ENCODE peak calls at places on chromosome 16, in five cellular contexts. One of them, this sample, is unnamed.

GRCh38 chr16:85178006-85178591 is 65.8 kb upstream of the CIBAR2 start:
- DNase-seq in A549: no peak
- DNase-seq in SJCRH30: no peak
- DNase-seq in AG08396: no peak
- DNase-seq in esophagus squamous epithelium: no peak
- DNase-seq in this sample: no peak

GRCh38 chr16:86277236-86277635 is 233.1 kb upstream of the FOXF1 start:
- DNase-seq in A549: no peak
- DNase-seq in SJCRH30: no peak
- DNase-seq in esophagus squamous epithelium: no peak
- DNase-seq in AG08396: no peak
- DNase-seq in this sample: no peak

GRCh38 chr16:67378642-67379041 is 14.7 kb downstream of the TPPP3 start:
- DNase-seq in SJCRH30: no peak
- DNase-seq in AG08396: no peak
- DNase-seq in A549: no peak
- DNase-seq in esophagus squamous epithelium: no peak
- DNase-seq in this sample: no peak

GRCh38 chr16:75632857-75633256 is 9.8 kb upstream of the ADAT1 start:
- DNase-seq in A549: no peak
- DNase-seq in AG08396: no peak
- DNase-seq in SJCRH30: no peak
- DNase-seq in esophagus squamous epithelium: no peak
- DNase-seq in this sample: no peak

GRCh38 chr16:59698341-59698979 is 964.3 kb upstream of the GOT2 start:
- DNase-seq in esophagus squamous epithelium: no peak
- DNase-seq in SJCRH30: peak
- DNase-seq in A549: no peak
- DNase-seq in AG08396: no peak
- DNase-seq in this sample: no peak

GRCh38 chr16:84266451-84266850 is 26.6 kb upstream of the KCNG4 start:
- DNase-seq in AG08396: peak
- DNase-seq in SJCRH30: peak
- DNase-seq in esophagus squamous epithelium: no peak
- DNase-seq in A549: peak
- DNase-seq in this sample: no peak

GRCh38 chr16:89150090-89150835 is 21.3 kb upstream of the CDH15 start:
- DNase-seq in A549: no peak
- DNase-seq in SJCRH30: peak
- DNase-seq in AG08396: no peak
- DNase-seq in esophagus squamous epithelium: no peak
- DNase-seq in this sample: no peak

GRCh38 chr16:77918792-77919707 is 103.3 kb upstream of the CLEC3A start:
- DNase-seq in esophagus squamous epithelium: no peak
- DNase-seq in SJCRH30: no peak
- DNase-seq in AG08396: no peak
- DNase-seq in A549: no peak
- DNase-seq in this sample: no peak

GRCh38 chr16:1678500-1679098 is 520 bp downstream of the JPT2 start:
- DNase-seq in A549: peak
- DNase-seq in esophagus squamous epithelium: no peak
- DNase-seq in AG08396: peak
- DNase-seq in SJCRH30: peak
- DNase-seq in this sample: peak

GRCh38 chr16:2816751-2817495 is at the start of gene PRSS21:
- DNase-seq in SJCRH30: no peak
- DNase-seq in esophagus squamous epithelium: no peak
- DNase-seq in AG08396: no peak
- DNase-seq in A549: no peak
- DNase-seq in this sample: no peak

GRCh38 chr16:4064950-4065352 is 51.3 kb downstream of the ADCY9 start:
- DNase-seq in AG08396: no peak
- DNase-seq in A549: no peak
- DNase-seq in SJCRH30: no peak
- DNase-seq in esophagus squamous epithelium: no peak
- DNase-seq in this sample: no peak

GRCh38 chr16:88784074-88784855 is 755 bp downstream of the PIEZO1 start:
- DNase-seq in A549: peak
- DNase-seq in SJCRH30: no peak
- DNase-seq in AG08396: peak
- DNase-seq in esophagus squamous epithelium: no peak
- DNase-seq in this sample: no peak

GRCh38 chr16:17803625-17804410 is 333.1 kb upstream of the XYLT1 start:
- DNase-seq in SJCRH30: no peak
- DNase-seq in A549: no peak
- DNase-seq in esophagus squamous epithelium: no peak
- DNase-seq in AG08396: peak
- DNase-seq in this sample: no peak

GRCh38 chr16:75614247-75614897 is 8.7 kb downstream of the ADAT1 start:
- DNase-seq in AG08396: no peak
- DNase-seq in SJCRH30: no peak
- DNase-seq in A549: no peak
- DNase-seq in esophagus squamous epithelium: no peak
- DNase-seq in this sample: no peak

GRCh38 chr16:31423801-31424200 is 4.4 kb downstream of the COX6A2 start:
- DNase-seq in esophagus squamous epithelium: no peak
- DNase-seq in AG08396: no peak
- DNase-seq in A549: no peak
- DNase-seq in SJCRH30: no peak
- DNase-seq in this sample: no peak

GRCh38 chr16:9534759-9535158 is 443.3 kb downstream of the HAPSTR1 start:
- DNase-seq in esophagus squamous epithelium: no peak
- DNase-seq in SJCRH30: no peak
- DNase-seq in A549: no peak
- DNase-seq in AG08396: no peak
- DNase-seq in this sample: no peak

GRCh38 chr16:23899869-23900268 is 64.1 kb downstream of the PRKCB start:
- DNase-seq in A549: no peak
- DNase-seq in esophagus squamous epithelium: no peak
- DNase-seq in SJCRH30: no peak
- DNase-seq in AG08396: no peak
- DNase-seq in this sample: no peak

GRCh38 chr16:3607161-3607560 is 4.2 kb downstream of the SLX4 start:
- DNase-seq in A549: no peak
- DNase-seq in esophagus squamous epithelium: no peak
- DNase-seq in SJCRH30: no peak
- DNase-seq in AG08396: no peak
- DNase-seq in this sample: no peak

GRCh38 chr16:77916111-77916510 is 106.2 kb upstream of the CLEC3A start:
- DNase-seq in esophagus squamous epithelium: no peak
- DNase-seq in A549: no peak
- DNase-seq in SJCRH30: no peak
- DNase-seq in AG08396: no peak
- DNase-seq in this sample: no peak

GRCh38 chr16:4207683-4208528 is 34.0 kb downstream of the SRL start:
- DNase-seq in SJCRH30: no peak
- DNase-seq in AG08396: no peak
- DNase-seq in esophagus squamous epithelium: no peak
- DNase-seq in A549: no peak
- DNase-seq in this sample: no peak

GRCh38 chr16:57411362-57411976 is 6.9 kb downstream of the CCL17 start:
- DNase-seq in esophagus squamous epithelium: no peak
- DNase-seq in AG08396: no peak
- DNase-seq in SJCRH30: peak
- DNase-seq in A549: no peak
- DNase-seq in this sample: no peak

GRCh38 chr16:10957771-10958486 is 13.6 kb downstream of the CLEC16A start:
- DNase-seq in AG08396: no peak
- DNase-seq in SJCRH30: no peak
- DNase-seq in A549: no peak
- DNase-seq in esophagus squamous epithelium: no peak
- DNase-seq in this sample: no peak

GRCh38 chr16:28845173-28846079 is 722 bp downstream of the TUFM start:
- DNase-seq in A549: peak
- DNase-seq in SJCRH30: peak
- DNase-seq in esophagus squamous epithelium: no peak
- DNase-seq in AG08396: peak
- DNase-seq in this sample: no peak

GRCh38 chr16:12064291-12064690 is 87.8 kb downstream of the SNX29 start:
- DNase-seq in AG08396: no peak
- DNase-seq in A549: no peak
- DNase-seq in esophagus squamous epithelium: no peak
- DNase-seq in SJCRH30: no peak
- DNase-seq in this sample: no peak

GRCh38 chr16:2959206-2959605 is 4.9 kb upstream of the KREMEN2 start:
- DNase-seq in SJCRH30: no peak
- DNase-seq in AG08396: no peak
- DNase-seq in esophagus squamous epithelium: no peak
- DNase-seq in A549: no peak
- DNase-seq in this sample: no peak

GRCh38 chr16:84788968-84789371 is 30.8 kb upstream of the CRISPLD2 start:
- DNase-seq in SJCRH30: no peak
- DNase-seq in esophagus squamous epithelium: no peak
- DNase-seq in AG08396: no peak
- DNase-seq in A549: no peak
- DNase-seq in this sample: no peak

GRCh38 chr16:50808929-50809538 is 67.1 kb downstream of the CYLD start:
- DNase-seq in AG08396: no peak
- DNase-seq in SJCRH30: no peak
- DNase-seq in A549: no peak
- DNase-seq in esophagus squamous epithelium: no peak
- DNase-seq in this sample: no peak

GRCh38 chr16:89707695-89708094 is 6.2 kb upstream of the SPATA2L start:
- DNase-seq in esophagus squamous epithelium: no peak
- DNase-seq in A549: no peak
- DNase-seq in AG08396: no peak
- DNase-seq in SJCRH30: no peak
- DNase-seq in this sample: no peak

GRCh38 chr16:73171901-73172619 is 124.1 kb upstream of the ZFHX3 start:
- DNase-seq in esophagus squamous epithelium: no peak
- DNase-seq in A549: no peak
- DNase-seq in SJCRH30: no peak
- DNase-seq in AG08396: no peak
- DNase-seq in this sample: no peak

GRCh38 chr16:30428055-30428454 is 1.8 kb downstream of the DCTPP1 start:
- DNase-seq in A549: no peak
- DNase-seq in AG08396: no peak
- DNase-seq in esophagus squamous epithelium: no peak
- DNase-seq in SJCRH30: no peak
- DNase-seq in this sample: no peak

GRCh38 chr16:51440096-51440495 is 289.0 kb upstream of the SALL1 start:
- DNase-seq in esophagus squamous epithelium: no peak
- DNase-seq in SJCRH30: no peak
- DNase-seq in AG08396: no peak
- DNase-seq in A549: no peak
- DNase-seq in this sample: no peak

GRCh38 chr16:11400076-11400475 is 54.8 kb downstream of the RMI2 start:
- DNase-seq in SJCRH30: no peak
- DNase-seq in A549: no peak
- DNase-seq in AG08396: no peak
- DNase-seq in esophagus squamous epithelium: no peak
- DNase-seq in this sample: no peak

GRCh38 chr16:81997738-81998137 is 13.5 kb downstream of the SDR42E1 start:
- DNase-seq in AG08396: peak
- DNase-seq in A549: peak
- DNase-seq in SJCRH30: peak
- DNase-seq in esophagus squamous epithelium: no peak
- DNase-seq in this sample: no peak

GRCh38 chr16:88924834-88925539 is 52.0 kb downstream of the CBFA2T3 start:
- DNase-seq in SJCRH30: peak
- DNase-seq in esophagus squamous epithelium: no peak
- DNase-seq in AG08396: peak
- DNase-seq in A549: peak
- DNase-seq in this sample: no peak

GRCh38 chr16:23255000-23255399 is 47.1 kb upstream of the SCNN1B start:
- DNase-seq in AG08396: no peak
- DNase-seq in A549: no peak
- DNase-seq in SJCRH30: no peak
- DNase-seq in esophagus squamous epithelium: no peak
- DNase-seq in this sample: no peak

GRCh38 chr16:30526137-30526822 is at the start of gene ZNF768:
- DNase-seq in A549: peak
- DNase-seq in SJCRH30: peak
- DNase-seq in esophagus squamous epithelium: no peak
- DNase-seq in AG08396: peak
- DNase-seq in this sample: peak

GRCh38 chr16:89721644-89722391 is 481 bp downstream of the ZNF276 start:
- DNase-seq in esophagus squamous epithelium: no peak
- DNase-seq in AG08396: peak
- DNase-seq in A549: peak
- DNase-seq in SJCRH30: peak
- DNase-seq in this sample: peak

GRCh38 chr16:58948244-58948643 is 214.1 kb upstream of the GOT2 start:
- DNase-seq in SJCRH30: no peak
- DNase-seq in AG08396: no peak
- DNase-seq in A549: no peak
- DNase-seq in esophagus squamous epithelium: no peak
- DNase-seq in this sample: no peak

This sample was measured in CD4-positive, alpha-beta T cell.